ENCODE peak calls at places on chromosomes 11 and 22, in five cellular contexts. C is HS-27A; P is choroid plexus epithelial cell; Z is stimulated activated CD4-positive, alpha-beta T cell treated with anti-CD3 and anti-CD28 coated beads, TNF-alpha, amount 100 ng/mL, for 1 hour; F is GM13976. V is an unnamed sample.

GRCh38 chr11:27233654-27234042 is 129.4 kb downstream of the CCDC34 start:
- DNase-seq in C (no peak), P (no peak), Z (no peak), F (no peak), V (no peak)

GRCh38 chr11:27234043-27234668 is 128.9 kb downstream of the CCDC34 start:
- DNase-seq in C (peak), P (peak), Z (no peak), F (peak), V (no peak)

GRCh38 chr11:12862761-12863469 is 146.2 kb upstream of the RASSF10 start:
- DNase-seq in C (no peak), P (peak), Z (no peak), F (no peak), V (no peak)

GRCh38 chr11:45211732-45212131 is 65.3 kb downstream of the PRDM11 start:
- DNase-seq in C (no peak), P (no peak), Z (no peak), F (no peak), V (no peak)

GRCh38 chr22:36267896-36268485 is 15.1 kb downstream of the APOL1 start:
- DNase-seq in C (no peak), P (no peak), Z (no peak), F (no peak), V (no peak)

GRCh38 chr11:126007263-126007662 is 55.4 kb downstream of the CDON start:
- DNase-seq in C (no peak), P (peak), Z (no peak), F (no peak), V (no peak)

GRCh38 chr11:35580397-35580781 is 37.9 kb upstream of the FJX1 start:
- DNase-seq in C (no peak), P (no peak), Z (no peak), F (no peak), V (no peak)

GRCh38 chr11:58059011-58059358 is 28.2 kb downstream of the OR6Q1 start:
- DNase-seq in C (peak), P (peak), Z (no peak), F (no peak), V (no peak)

GRCh38 chr11:19524171-19524671 is 188.4 kb upstream of the NAV2 start:
- DNase-seq in C (no peak), P (peak), Z (no peak), F (no peak), V (no peak)

GRCh38 chr11:99925968-99926367 is 761.1 kb upstream of the ARHGAP42 start:
- DNase-seq in C (no peak), P (no peak), Z (no peak), F (no peak), V (no peak)

GRCh38 chr11:20211691-20212090 is 51.4 kb upstream of the DBX1 start:
- DNase-seq in C (no peak), P (no peak), Z (no peak), F (no peak), V (no peak)

GRCh38 chr11:79932612-79933011 is 491.8 kb upstream of the TENM4 start:
- DNase-seq in C (no peak), P (no peak), Z (no peak), F (no peak), V (no peak)

GRCh38 chr11:926341-926916 is 759 bp downstream of the AP2A2 start:
- DNase-seq in C (peak), P (peak), Z (no peak), F (no peak), V (no peak)

GRCh38 chr11:93020248-93021088 is 51.0 kb downstream of the MTNR1B start:
- DNase-seq in C (peak), P (peak), Z (no peak), F (no peak), V (no peak)

GRCh38 chr22:39142088-39142667 is 10.3 kb downstream of the CBX7 start:
- DNase-seq in C (no peak), P (no peak), Z (no peak), F (peak), V (no peak)

GRCh38 chr11:106917973-106918372 is 100.3 kb downstream of the GUCY1A2 start:
- DNase-seq in C (no peak), P (peak), Z (no peak), F (peak), V (no peak)

GRCh38 chr22:27613099-27614089 is 188.2 kb downstream of the MN1 start:
- DNase-seq in C (no peak), P (no peak), Z (no peak), F (no peak), V (no peak)

GRCh38 chr11:2418961-2419360 is 18.4 kb downstream of the TSSC4 start:
- DNase-seq in C (no peak), P (no peak), Z (no peak), F (no peak), V (no peak)

GRCh38 chr11:104222464-104222863 is 58.5 kb upstream of the PDGFD start:
- DNase-seq in C (no peak), P (no peak), Z (no peak), F (no peak), V (no peak)

GRCh38 chr11:15707971-15708370 is 593.2 kb downstream of the INSC start:
- DNase-seq in C (no peak), P (peak), Z (no peak), F (no peak), V (no peak)

GRCh38 chr11:69364901-69365300 is 70.9 kb downstream of the MYEOV start:
- DNase-seq in C (no peak), P (no peak), Z (no peak), F (no peak), V (no peak)

GRCh38 chr22:39388261-39389011 is 11.1 kb upstream of the TAB1 start:
- DNase-seq in C (no peak), P (peak), Z (peak), F (peak), V (peak)

GRCh38 chr22:48595511-48595905 is 1232.2 kb downstream of the BRD1 start:
- DNase-seq in C (no peak), P (no peak), Z (no peak), F (no peak), V (no peak)

GRCh38 chr11:110797453-110797852 is 85.2 kb upstream of the ARHGAP20 start:
- DNase-seq in C (no peak), P (no peak), Z (no peak), F (peak), V (no peak)

V was measured in activated gamma-delta T cell treated with anti-CD3 and anti-CD28 coated beads, Interleukin-2, amount 50 U/mL, for 16 hours.